ENCODE peak calls at places on chromosomes 16 and 17, in nine cellular contexts. G, Q, J, V, P, U, R, M and S are unnamed samples.

GRCh38 chr16:85415196-85415988 is 197.7 kb upstream of the GSE1 start:
- DNase-seq in G (no peak), Q (no peak), J (no peak), V (no peak), P (no peak), U (peak), R (no peak), M (peak), S (no peak)

GRCh38 chr16:77723108-77723514 is 797 bp downstream of the NUDT7 start:
- DNase-seq in G (no peak), Q (peak), J (no peak), V (no peak), P (peak), U (peak), R (no peak), M (no peak), S (no peak)

GRCh38 chr17:64781810-64782555 is 119.9 kb upstream of the SMURF2 start:
- DNase-seq in G (no peak), Q (no peak), J (no peak), V (no peak), P (no peak), U (no peak), R (no peak), M (peak), S (peak)

GRCh38 chr16:679808-680624 is at the start of gene STUB1:
- DNase-seq in G (no peak), Q (peak), J (peak), V (peak), P (peak), U (peak), R (peak), M (peak), S (peak)

GRCh38 chr16:1451702-1452392 is 7.5 kb upstream of the CCDC154 start:
- DNase-seq in G (no peak), Q (no peak), J (no peak), V (no peak), P (no peak), U (no peak), R (no peak), M (no peak), S (no peak)

GRCh38 chr17:76196675-76197074 is 43.6 kb downstream of the RNF157 start:
- DNase-seq in G (no peak), Q (no peak), J (no peak), V (peak), P (peak), U (peak), R (peak), M (no peak), S (no peak)

GRCh38 chr16:53664724-53665345 is 38.8 kb downstream of the RPGRIP1L start:
- DNase-seq in G (no peak), Q (no peak), J (no peak), V (no peak), P (no peak), U (no peak), R (no peak), M (no peak), S (no peak)

GRCh38 chr17:71023631-71024030 is 854.3 kb downstream of the KCNJ2 start:
- DNase-seq in G (no peak), Q (no peak), J (no peak), V (no peak), P (peak), U (no peak), R (no peak), M (no peak), S (no peak)

GRCh38 chr17:74361613-74362391 is at the start of gene BTBD17:
- DNase-seq in G (peak), Q (peak), J (no peak), V (peak), P (peak), U (peak), R (peak), M (peak), S (peak)

GRCh38 chr16:86387461-86388440 is 122.6 kb upstream of the FOXF1 start:
- DNase-seq in G (peak), Q (peak), J (no peak), V (no peak), P (no peak), U (no peak), R (no peak), M (no peak), S (no peak)

GRCh38 chr17:61812747-61813146 is 50.6 kb downstream of the BRIP1 start:
- DNase-seq in G (no peak), Q (no peak), J (no peak), V (no peak), P (no peak), U (no peak), R (no peak), M (no peak), S (no peak)

GRCh38 chr16:11801481-11802021 is 4.5 kb upstream of the ZC3H7A start:
- DNase-seq in G (no peak), Q (no peak), J (no peak), V (no peak), P (no peak), U (no peak), R (no peak), M (no peak), S (no peak)

GRCh38 chr17:58219789-58220183 is 731 bp upstream of the MKS1 start:
- DNase-seq in G (no peak), Q (peak), J (no peak), V (no peak), P (peak), U (peak), R (no peak), M (no peak), S (no peak)

GRCh38 chr17:82775033-82775823 is 23.4 kb downstream of the TBCD start:
- DNase-seq in G (peak), Q (peak), J (no peak), V (peak), P (peak), U (peak), R (peak), M (peak), S (peak)

GRCh38 chr16:84144301-84144858 is 597 bp downstream of the HSDL1 start:
- DNase-seq in G (peak), Q (peak), J (no peak), V (no peak), P (peak), U (peak), R (peak), M (peak), S (peak)

GRCh38 chr16:12876778-12877177 is 24.6 kb upstream of the SHISA9 start:
- DNase-seq in G (no peak), Q (no peak), J (no peak), V (no peak), P (no peak), U (no peak), R (no peak), M (no peak), S (no peak)

GRCh38 chr16:85149776-85150175 is 37.5 kb upstream of the CIBAR2 start:
- DNase-seq in G (no peak), Q (no peak), J (no peak), V (no peak), P (peak), U (peak), R (peak), M (no peak), S (no peak)

GRCh38 chr17:11807606-11808005 is 189.7 kb downstream of the ZNF18 start:
- DNase-seq in G (no peak), Q (no peak), J (no peak), V (no peak), P (no peak), U (no peak), R (no peak), M (no peak), S (no peak)

GRCh38 chr16:85851034-85851780 is 47.8 kb upstream of the IRF8 start:
- DNase-seq in G (no peak), Q (no peak), J (no peak), V (no peak), P (no peak), U (no peak), R (no peak), M (no peak), S (peak)

GRCh38 chr17:6752068-6752909 is 3.6 kb upstream of the XAF1 start:
- DNase-seq in G (no peak), Q (peak), J (no peak), V (no peak), P (peak), U (peak), R (no peak), M (no peak), S (no peak)

GRCh38 chr16:85386467-85387170 is 226.5 kb upstream of the GSE1 start:
- DNase-seq in G (no peak), Q (no peak), J (no peak), V (peak), P (peak), U (peak), R (no peak), M (peak), S (no peak)

GRCh38 chr16:81204794-81205680 is 33.5 kb upstream of the BCO1 start:
- DNase-seq in G (peak), Q (peak), J (no peak), V (no peak), P (no peak), U (peak), R (peak), M (peak), S (no peak)

GRCh38 chr16:5025171-5025632 is 8.5 kb downstream of the NAGPA start:
- DNase-seq in G (peak), Q (peak), J (no peak), V (no peak), P (peak), U (peak), R (peak), M (peak), S (no peak)

GRCh38 chr17:43671075-43671692 is 9.5 kb upstream of the MEOX1 start:
- DNase-seq in G (no peak), Q (no peak), J (no peak), V (no peak), P (peak), U (peak), R (no peak), M (no peak), S (no peak)

GRCh38 chr16:853306-853705 is 52.8 kb upstream of the GNG13 start:
- DNase-seq in G (no peak), Q (no peak), J (no peak), V (no peak), P (no peak), U (no peak), R (no peak), M (no peak), S (no peak)

GRCh38 chr16:24844101-24845030 is 1.4 kb upstream of the SLC5A11 start:
- DNase-seq in G (peak), Q (no peak), J (no peak), V (no peak), P (no peak), U (no peak), R (peak), M (no peak), S (peak)

DNA sequence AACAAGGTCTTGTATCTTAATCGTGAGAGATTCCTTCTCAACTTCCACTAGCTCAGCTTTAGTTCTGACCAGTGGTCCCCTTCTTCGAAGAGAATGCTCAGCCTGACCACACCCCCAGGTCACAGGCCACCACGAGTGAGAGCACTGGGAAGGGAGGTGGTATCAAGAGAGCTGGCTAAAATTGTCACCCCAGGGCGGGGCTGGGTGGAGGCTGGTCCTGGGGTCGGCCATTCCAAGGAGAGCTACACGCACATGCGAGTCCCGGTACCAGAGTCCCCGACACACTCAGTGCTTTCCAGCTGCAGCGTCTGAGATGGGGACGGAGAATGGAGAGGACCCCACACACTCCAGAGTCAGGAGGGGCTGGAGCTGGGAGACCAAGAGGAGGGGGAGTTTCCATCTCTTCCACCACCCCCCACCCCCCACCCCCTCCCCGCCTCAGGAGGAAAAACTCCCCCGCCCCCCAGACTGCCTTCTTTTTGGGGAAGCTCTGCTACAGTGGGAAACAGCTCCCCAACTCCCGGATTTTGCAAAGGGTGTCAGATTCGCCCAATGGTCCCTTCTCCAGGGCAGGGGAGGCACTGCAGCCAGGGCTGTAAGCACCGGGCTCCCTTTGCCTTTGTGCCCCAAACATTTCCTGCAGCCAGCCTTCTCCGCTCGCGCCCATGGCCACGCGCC is 1.6 kb downstream of the C1QL1 start:
- DNase-seq in G (no peak), Q (no peak), J (no peak), V (no peak), P (no peak), U (no peak), R (no peak), M (no peak), S (no peak)
- H3K4me3 ChIP-seq in G (no peak), Q (no peak), J (no peak), V (no peak), P (no peak), U (no peak), R (peak), M (peak), S (peak)

GRCh38 chr16:67806428-67807147 is at the start of the genes RANBP10 and TSNAXIP1:
- DNase-seq in G (peak), Q (peak), J (peak), V (peak), P (peak), U (peak), R (peak), M (peak), S (peak)
- TF ChIP-seq POLR2A in G (peak), Q (peak), J (no peak), V (peak), P (peak), U (peak), R (peak), M (peak), S (peak)

GRCh38 chr17:1109606-1110523 is 69.9 kb downstream of the ABR start:
- DNase-seq in G (no peak), Q (no peak), J (no peak), V (no peak), P (peak), U (peak), R (peak), M (peak), S (peak)
- TF ChIP-seq CTCF in G (no peak), Q (no peak), J (no peak), V (no peak), P (no peak), U (no peak), R (no peak), M (no peak), S (no peak)

GRCh38 chr17:4807534-4808377 is 804 bp downstream of the PLD2 start:
- DNase-seq in G (peak), Q (no peak), J (no peak), V (no peak), P (peak), U (no peak), R (no peak), M (no peak), S (no peak)
- H3K4me3 ChIP-seq in G (peak), Q (peak), J (peak), V (peak), P (no peak), U (peak), R (peak), M (peak), S (peak)

GRCh38 chr17:55731586-55732250 is 9.1 kb upstream of the TMEM100 start:
- DNase-seq in G (no peak), Q (no peak), J (no peak), V (peak), P (peak), U (peak), R (no peak), M (no peak), S (peak)
- TF ChIP-seq POLR2A in G (no peak), Q (no peak), J (no peak), V (no peak), P (no peak), U (no peak), R (no peak), M (no peak), S (no peak)

GRCh38 chr16:27576729-27577128 is 26.8 kb downstream of the KATNIP start:
- DNase-seq in G (no peak), Q (no peak), J (no peak), V (no peak), P (no peak), U (no peak), R (no peak), M (no peak), S (no peak)
- TF ChIP-seq CTCF in G (no peak), Q (no peak), J (no peak), V (no peak), P (no peak), U (no peak), R (no peak), M (no peak), S (no peak)

DNA sequence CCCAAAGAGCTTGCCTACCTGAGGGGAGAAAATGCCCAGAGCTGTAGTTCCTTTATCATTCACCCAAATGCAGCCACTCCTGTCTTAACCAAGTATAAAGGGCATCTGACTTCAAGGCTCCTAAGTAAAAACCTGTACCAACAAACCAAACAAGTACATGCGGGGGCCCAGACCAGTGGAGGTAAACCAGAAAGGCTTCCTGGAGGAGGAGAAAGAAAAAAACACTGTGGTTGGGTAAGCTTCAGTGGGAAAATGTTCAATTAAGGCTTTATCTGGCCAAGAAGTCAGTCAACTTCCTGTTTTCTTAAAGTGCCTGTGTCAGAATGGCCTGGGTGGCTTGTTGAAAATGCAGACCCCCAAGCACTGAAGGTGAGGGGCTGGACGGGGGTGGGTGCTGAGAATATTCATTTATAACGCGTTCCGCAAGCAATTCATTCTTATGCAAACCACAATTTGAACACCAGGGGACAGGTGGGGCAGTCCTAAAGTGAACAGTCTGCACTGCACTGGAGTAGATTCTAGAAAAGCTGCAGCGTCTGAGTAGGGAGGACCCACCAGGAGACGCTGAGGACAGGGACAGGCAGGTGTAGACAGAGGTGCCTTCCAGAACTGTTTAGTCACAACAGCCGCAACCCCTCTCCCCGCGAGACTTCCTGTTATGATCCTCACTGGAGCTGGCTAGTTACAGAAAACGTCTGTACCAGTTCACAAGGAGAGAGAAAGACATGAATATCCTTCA is 467.1 kb downstream of the SOX9 start:
- DNase-seq in G (no peak), Q (no peak), J (no peak), V (no peak), P (no peak), U (no peak), R (no peak), M (no peak), S (peak)
- H3K4me3 ChIP-seq in G (peak), Q (no peak), J (peak), V (no peak), P (no peak), U (no peak), R (peak), M (no peak), S (no peak)